ENCODE peak calls at places on chromosomes 5 and 9, in four cellular contexts. One of them, this sample, is unnamed.

GRCh38 chr5:2149196-2149541 is 266.4 kb upstream of the IRX4 start:
- DNase-seq in HepG2: peak
- DNase-seq in GM12878: no peak
- DNase-seq in K562: no peak
- DNase-seq in this sample: no peak

GRCh38 chr9:76456202-76456926 is 2.6 kb upstream of the GCNT1 start:
- DNase-seq in HepG2: peak
- DNase-seq in K562: peak
- DNase-seq in GM12878: no peak
- DNase-seq in this sample: no peak

GRCh38 chr5:39178171-39178570 is 41.2 kb downstream of the FYB1 start:
- DNase-seq in K562: no peak
- DNase-seq in HepG2: no peak
- DNase-seq in GM12878: no peak
- DNase-seq in this sample: no peak

GRCh38 chr5:42583322-42583721 is 160.1 kb downstream of the GHR start:
- DNase-seq in K562: peak
- DNase-seq in HepG2: peak
- DNase-seq in GM12878: peak
- DNase-seq in this sample: peak

GRCh38 chr9:2570615-2571479 is 50.7 kb upstream of the VLDLR start:
- DNase-seq in K562: peak
- DNase-seq in GM12878: peak
- DNase-seq in HepG2: peak
- DNase-seq in this sample: peak

GRCh38 chr9:73080110-73080683 is 71.5 kb upstream of the ANXA1 start:
- DNase-seq in HepG2: no peak
- DNase-seq in K562: no peak
- DNase-seq in GM12878: no peak
- DNase-seq in this sample: no peak

GRCh38 chr9:95157491-95158151 is 159.9 kb downstream of the FANCC start:
- DNase-seq in HepG2: peak
- DNase-seq in K562: no peak
- DNase-seq in GM12878: peak
- DNase-seq in this sample: no peak

GRCh38 chr9:36037580-36038169 is 962 bp downstream of the RECK start:
- DNase-seq in K562: no peak
- DNase-seq in HepG2: no peak
- DNase-seq in GM12878: no peak
- DNase-seq in this sample: peak

GRCh38 chr5:154603485-154603884 is 125.5 kb upstream of the HAND1 start:
- DNase-seq in HepG2: no peak
- DNase-seq in K562: no peak
- DNase-seq in GM12878: no peak
- DNase-seq in this sample: no peak

GRCh38 chr5:64506567-64507321 is 929 bp downstream of the RGS7BP start:
- DNase-seq in K562: no peak
- DNase-seq in GM12878: no peak
- DNase-seq in HepG2: no peak
- DNase-seq in this sample: no peak

GRCh38 chr5:179802950-179803562 is 3.6 kb downstream of the MGAT4B start:
- DNase-seq in HepG2: no peak
- DNase-seq in K562: no peak
- DNase-seq in GM12878: no peak
- DNase-seq in this sample: no peak

GRCh38 chr9:37549527-37549926 is 26.7 kb downstream of the FBXO10 start:
- DNase-seq in K562: no peak
- DNase-seq in GM12878: no peak
- DNase-seq in HepG2: no peak
- DNase-seq in this sample: no peak

GRCh38 chr5:127923804-127924570 is 159.6 kb upstream of the SLC12A2 start:
- DNase-seq in K562: no peak
- DNase-seq in HepG2: no peak
- DNase-seq in GM12878: no peak
- DNase-seq in this sample: no peak

GRCh38 chr5:158756873-158757272 is 342.8 kb downstream of the EBF1 start:
- DNase-seq in GM12878: no peak
- DNase-seq in K562: no peak
- DNase-seq in HepG2: no peak
- DNase-seq in this sample: no peak

GRCh38 chr9:128636024-128636390 is 20.6 kb downstream of the DYNC2I2 start:
- DNase-seq in GM12878: no peak
- DNase-seq in K562: no peak
- DNase-seq in HepG2: peak
- DNase-seq in this sample: no peak

GRCh38 chr9:11469745-11470144 is 856.9 kb upstream of the PTPRD start:
- DNase-seq in HepG2: no peak
- DNase-seq in GM12878: no peak
- DNase-seq in K562: no peak
- DNase-seq in this sample: no peak

GRCh38 chr9:22446950-22447606 is 454 bp downstream of the DMRTA1 start:
- DNase-seq in GM12878: no peak
- DNase-seq in K562: no peak
- DNase-seq in HepG2: no peak
- DNase-seq in this sample: peak

GRCh38 chr9:134128727-134129679 is 6.9 kb upstream of the WDR5 start:
- DNase-seq in HepG2: no peak
- DNase-seq in K562: no peak
- DNase-seq in GM12878: no peak
- DNase-seq in this sample: no peak

GRCh38 chr5:1545798-1546355 is 22.1 kb upstream of the LPCAT1 start:
- DNase-seq in K562: no peak
- DNase-seq in HepG2: no peak
- DNase-seq in GM12878: no peak
- DNase-seq in this sample: no peak

GRCh38 chr5:141560725-141561483 is 57.9 kb downstream of the DIAPH1 start:
- DNase-seq in HepG2: peak
- DNase-seq in K562: peak
- DNase-seq in GM12878: no peak
- DNase-seq in this sample: no peak

GRCh38 chr5:135124128-135124527 is 90.1 kb upstream of the PITX1 start:
- DNase-seq in GM12878: no peak
- DNase-seq in HepG2: no peak
- DNase-seq in K562: no peak
- DNase-seq in this sample: no peak

GRCh38 chr5:135129307-135129706 is 95.3 kb upstream of the PITX1 start:
- DNase-seq in GM12878: no peak
- DNase-seq in K562: no peak
- DNase-seq in HepG2: no peak
- DNase-seq in this sample: no peak

GRCh38 chr5:135128361-135128760 is 94.3 kb upstream of the PITX1 start:
- DNase-seq in K562: no peak
- DNase-seq in HepG2: no peak
- DNase-seq in GM12878: no peak
- DNase-seq in this sample: no peak

GRCh38 chr5:135127604-135128240 is 93.7 kb upstream of the PITX1 start:
- DNase-seq in HepG2: peak
- DNase-seq in K562: no peak
- DNase-seq in GM12878: no peak
- DNase-seq in this sample: no peak

DNA sequence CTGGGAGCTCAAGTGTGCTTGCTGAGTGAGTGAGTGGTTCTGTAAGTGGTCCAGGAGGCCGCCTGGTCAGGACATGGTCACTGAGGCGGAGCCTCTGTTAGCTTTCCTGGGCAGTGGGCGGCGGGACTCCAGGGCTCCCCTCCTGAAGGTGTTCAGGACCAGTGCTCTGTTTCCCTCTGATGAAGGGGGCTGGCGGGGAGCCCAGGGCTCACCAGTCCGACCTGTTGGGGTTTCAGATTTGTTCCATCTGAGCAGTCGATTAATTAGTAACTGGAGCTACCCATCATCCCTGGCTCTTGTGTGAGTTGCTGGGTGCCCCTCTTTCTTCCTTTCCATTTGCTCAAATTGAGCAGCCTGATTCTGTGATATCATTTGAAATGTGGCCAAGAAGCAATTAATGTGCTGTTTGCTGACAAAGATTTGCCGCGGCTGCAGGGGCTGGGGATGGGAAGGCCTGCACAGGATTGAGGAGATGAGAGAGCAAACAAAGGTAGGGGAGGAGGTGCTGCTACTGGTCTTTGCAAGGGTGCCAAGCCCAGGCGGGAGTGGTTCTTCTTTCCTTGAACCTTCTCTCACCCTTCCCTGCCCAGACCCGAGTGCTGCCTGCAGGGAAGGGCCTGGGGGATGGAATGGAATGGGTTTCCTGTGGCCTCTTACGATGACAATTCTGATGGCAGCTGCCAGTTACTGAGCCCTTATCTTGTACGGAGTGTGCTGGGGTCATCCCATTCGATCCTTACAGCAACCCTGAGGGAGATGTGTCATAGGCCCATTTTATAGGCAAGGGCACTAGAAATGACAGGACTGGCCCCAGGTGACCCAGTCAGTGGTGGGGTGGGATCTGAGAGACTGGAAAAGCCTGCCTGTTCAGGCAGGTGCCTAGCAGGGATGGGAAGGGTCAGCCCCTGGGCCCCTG is 92.9 kb upstream of the PITX1 start:
- DNase-seq in HepG2: no peak
- DNase-seq in GM12878: no peak
- DNase-seq in K562: no peak
- DNase-seq in this sample: no peak
- TF ChIP-seq SP1 in HepG2: no peak
- TF ChIP-seq SP1 in GM12878: no peak
- TF ChIP-seq SP1 in K562: no peak
- TF ChIP-seq SP1 in this sample: no peak

DNA sequence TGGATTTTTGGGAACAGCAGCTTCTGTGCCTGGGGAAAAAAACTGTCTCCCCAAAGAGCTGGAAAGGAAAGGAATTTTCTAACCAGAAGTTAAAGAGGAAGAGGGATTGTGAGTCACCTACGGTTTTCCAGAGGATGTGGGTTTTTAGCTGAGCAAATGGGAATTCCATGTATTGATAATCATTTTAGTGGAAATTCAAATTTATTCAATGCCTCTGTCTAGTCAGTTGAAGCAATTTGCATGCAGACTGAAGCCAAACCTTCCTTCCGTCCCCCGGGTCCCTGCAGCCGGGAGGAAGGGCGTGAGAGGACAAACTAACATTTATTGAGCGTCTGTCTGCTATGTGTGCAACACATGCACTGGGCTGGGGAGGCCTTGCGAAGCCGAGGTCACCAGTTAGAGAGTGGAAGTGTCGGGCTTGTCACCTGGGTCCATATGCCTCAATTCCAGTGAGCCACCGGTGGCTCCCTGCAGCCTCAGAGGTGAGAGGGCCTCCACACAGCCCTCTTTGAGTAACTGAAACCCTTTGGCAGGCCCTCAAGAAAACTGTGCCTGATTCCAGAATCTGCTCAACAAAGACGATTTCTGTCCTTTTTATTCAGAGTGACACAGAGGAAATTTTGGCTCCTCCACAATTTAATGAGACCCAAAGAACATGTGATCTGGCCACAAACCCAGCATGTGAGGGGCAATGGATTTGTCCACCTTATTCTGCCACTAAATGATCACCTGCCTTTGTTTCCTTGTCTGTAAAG is 70.4 kb downstream of the COL27A1 start:
- DNase-seq in GM12878: no peak
- DNase-seq in HepG2: no peak
- DNase-seq in K562: no peak
- DNase-seq in this sample: no peak
- TF ChIP-seq TARDBP in GM12878: no peak
- TF ChIP-seq TARDBP in HepG2: no peak
- TF ChIP-seq TARDBP in K562: no peak
- TF ChIP-seq TARDBP in this sample: no peak

GRCh38 chr5:147321569-147321968 is 86.7 kb downstream of the STK32A start:
- DNase-seq in K562: no peak
- DNase-seq in GM12878: no peak
- DNase-seq in HepG2: no peak
- DNase-seq in this sample: no peak
- TF ChIP-seq BHLHE40 in K562: no peak
- TF ChIP-seq BHLHE40 in GM12878: no peak
- TF ChIP-seq BHLHE40 in HepG2: no peak
- TF ChIP-seq BHLHE40 in this sample: no peak

GRCh38 chr5:148776780-148777179 is 49.6 kb upstream of the ADRB2 start:
- DNase-seq in GM12878: no peak
- DNase-seq in K562: no peak
- DNase-seq in HepG2: no peak
- DNase-seq in this sample: no peak
- TF ChIP-seq SP1 in GM12878: no peak
- TF ChIP-seq SP1 in K562: no peak
- TF ChIP-seq SP1 in HepG2: no peak
- TF ChIP-seq SP1 in this sample: no peak

GRCh38 chr5:111681791-111682190 is 75.2 kb downstream of the NREP start:
- DNase-seq in HepG2: no peak
- DNase-seq in GM12878: no peak
- DNase-seq in K562: no peak
- DNase-seq in this sample: no peak
- TF ChIP-seq TARDBP in HepG2: no peak
- TF ChIP-seq TARDBP in GM12878: no peak
- TF ChIP-seq TARDBP in K562: no peak
- TF ChIP-seq TARDBP in this sample: no peak